ENCODE peak calls at places on chromosomes 2 and 18, in six cellular contexts. One of them, this sample, is unnamed.

GRCh38 chr2:85448840-85449588 is 30.5 kb downstream of the SH2D6 start:
- DNase-seq in mesothelial cell of epicardium: no peak
- DNase-seq in PC-3: no peak
- DNase-seq in right lobe of liver: no peak
- DNase-seq in progenitor cell of endocrine pancreas: no peak
- DNase-seq in tibial artery: no peak
- DNase-seq in this sample: no peak

GRCh38 chr18:75467396-75467795 is 39.9 kb upstream of the SMIM21 start:
- DNase-seq in right lobe of liver: no peak
- DNase-seq in tibial artery: no peak
- DNase-seq in PC-3: no peak
- DNase-seq in mesothelial cell of epicardium: no peak
- DNase-seq in progenitor cell of endocrine pancreas: no peak
- DNase-seq in this sample: no peak

GRCh38 chr18:36511791-36512352 is 214.4 kb downstream of the FHOD3 start:
- DNase-seq in progenitor cell of endocrine pancreas: no peak
- DNase-seq in mesothelial cell of epicardium: no peak
- DNase-seq in tibial artery: no peak
- DNase-seq in PC-3: peak
- DNase-seq in right lobe of liver: no peak
- DNase-seq in this sample: no peak

GRCh38 chr2:171523339-171523931 is 1.2 kb downstream of the CYBRD1 start:
- DNase-seq in right lobe of liver: peak
- DNase-seq in progenitor cell of endocrine pancreas: peak
- DNase-seq in tibial artery: peak
- DNase-seq in mesothelial cell of epicardium: no peak
- DNase-seq in PC-3: peak
- DNase-seq in this sample: peak

GRCh38 chr2:147082850-147083522 is 761.8 kb upstream of the ACVR2A start:
- DNase-seq in tibial artery: no peak
- DNase-seq in PC-3: peak
- DNase-seq in mesothelial cell of epicardium: peak
- DNase-seq in right lobe of liver: no peak
- DNase-seq in progenitor cell of endocrine pancreas: peak
- DNase-seq in this sample: no peak

GRCh38 chr18:12652861-12653401 is 5.0 kb downstream of the SPIRE1 start:
- DNase-seq in right lobe of liver: no peak
- DNase-seq in tibial artery: no peak
- DNase-seq in progenitor cell of endocrine pancreas: no peak
- DNase-seq in mesothelial cell of epicardium: no peak
- DNase-seq in PC-3: peak
- DNase-seq in this sample: no peak

GRCh38 chr2:151347294-151347693 is 10.1 kb upstream of the TNFAIP6 start:
- DNase-seq in tibial artery: no peak
- DNase-seq in mesothelial cell of epicardium: no peak
- DNase-seq in right lobe of liver: no peak
- DNase-seq in PC-3: no peak
- DNase-seq in progenitor cell of endocrine pancreas: no peak
- DNase-seq in this sample: no peak

GRCh38 chr2:181955010-181955409 is 30.6 kb upstream of the PPP1R1C start:
- DNase-seq in progenitor cell of endocrine pancreas: no peak
- DNase-seq in mesothelial cell of epicardium: no peak
- DNase-seq in tibial artery: no peak
- DNase-seq in right lobe of liver: no peak
- DNase-seq in PC-3: peak
- DNase-seq in this sample: no peak

GRCh38 chr18:45617284-45617683 is 2.0 kb downstream of the SLC14A2 start:
- DNase-seq in PC-3: peak
- DNase-seq in mesothelial cell of epicardium: no peak
- DNase-seq in progenitor cell of endocrine pancreas: no peak
- DNase-seq in right lobe of liver: no peak
- DNase-seq in tibial artery: peak
- DNase-seq in this sample: no peak

GRCh38 chr2:226578879-226579278 is 220.7 kb downstream of the IRS1 start:
- DNase-seq in mesothelial cell of epicardium: no peak
- DNase-seq in right lobe of liver: no peak
- DNase-seq in tibial artery: no peak
- DNase-seq in progenitor cell of endocrine pancreas: no peak
- DNase-seq in PC-3: peak
- DNase-seq in this sample: no peak

GRCh38 chr2:221104391-221104811 is 467.7 kb downstream of the EPHA4 start:
- DNase-seq in progenitor cell of endocrine pancreas: no peak
- DNase-seq in tibial artery: peak
- DNase-seq in right lobe of liver: peak
- DNase-seq in mesothelial cell of epicardium: no peak
- DNase-seq in PC-3: no peak
- DNase-seq in this sample: no peak

GRCh38 chr2:38912619-38913018 is 22.9 kb downstream of the ARHGEF33 start:
- DNase-seq in mesothelial cell of epicardium: no peak
- DNase-seq in PC-3: no peak
- DNase-seq in right lobe of liver: no peak
- DNase-seq in tibial artery: no peak
- DNase-seq in progenitor cell of endocrine pancreas: no peak
- DNase-seq in this sample: no peak
- TF ChIP-seq CTCF in mesothelial cell of epicardium: no peak
- TF ChIP-seq CTCF in PC-3: no peak
- TF ChIP-seq CTCF in right lobe of liver: no peak
- TF ChIP-seq CTCF in tibial artery: no peak
- TF ChIP-seq CTCF in progenitor cell of endocrine pancreas: no peak
- TF ChIP-seq CTCF in this sample: no peak

DNA sequence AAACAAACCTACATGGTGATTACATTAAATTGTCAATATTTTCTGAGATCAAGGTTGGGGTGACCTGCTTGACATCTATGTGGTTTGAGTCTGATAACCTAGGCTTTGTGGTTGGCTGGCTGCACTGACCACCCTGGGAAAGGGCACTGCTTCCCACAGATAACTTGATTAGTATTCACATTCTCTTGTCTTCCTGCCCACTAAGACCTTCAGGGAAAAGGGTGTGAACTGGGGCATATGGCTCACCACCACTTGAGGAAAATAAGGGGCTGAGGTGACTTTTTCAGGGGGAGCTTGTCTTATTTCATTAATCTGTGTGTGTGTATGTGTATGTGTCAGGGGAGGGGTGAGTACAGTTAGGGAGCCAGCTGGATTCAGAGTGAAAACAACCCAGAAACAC is 1.5 kb downstream of the SMYD1 start:
- DNase-seq in right lobe of liver: no peak
- DNase-seq in mesothelial cell of epicardium: no peak
- DNase-seq in progenitor cell of endocrine pancreas: no peak
- DNase-seq in PC-3: no peak
- DNase-seq in tibial artery: no peak
- DNase-seq in this sample: no peak
- TF ChIP-seq CTCF in right lobe of liver: no peak
- TF ChIP-seq CTCF in mesothelial cell of epicardium: no peak
- TF ChIP-seq CTCF in progenitor cell of endocrine pancreas: no peak
- TF ChIP-seq CTCF in PC-3: no peak
- TF ChIP-seq CTCF in tibial artery: no peak
- TF ChIP-seq CTCF in this sample: no peak

GRCh38 chr18:27008575-27008974 is 143.1 kb upstream of the AQP4 start:
- DNase-seq in mesothelial cell of epicardium: no peak
- DNase-seq in right lobe of liver: no peak
- DNase-seq in tibial artery: no peak
- DNase-seq in progenitor cell of endocrine pancreas: no peak
- DNase-seq in PC-3: no peak
- DNase-seq in this sample: no peak

GRCh38 chr18:27004056-27004829 is 138.7 kb upstream of the AQP4 start:
- DNase-seq in tibial artery: no peak
- DNase-seq in mesothelial cell of epicardium: no peak
- DNase-seq in right lobe of liver: no peak
- DNase-seq in PC-3: peak
- DNase-seq in progenitor cell of endocrine pancreas: no peak
- DNase-seq in this sample: no peak

GRCh38 chr18:27009293-27009692 is 143.8 kb upstream of the AQP4 start:
- DNase-seq in mesothelial cell of epicardium: no peak
- DNase-seq in PC-3: no peak
- DNase-seq in right lobe of liver: no peak
- DNase-seq in tibial artery: no peak
- DNase-seq in progenitor cell of endocrine pancreas: no peak
- DNase-seq in this sample: no peak

GRCh38 chr18:27007880-27008279 is 142.4 kb upstream of the AQP4 start:
- DNase-seq in PC-3: no peak
- DNase-seq in progenitor cell of endocrine pancreas: no peak
- DNase-seq in mesothelial cell of epicardium: no peak
- DNase-seq in tibial artery: no peak
- DNase-seq in right lobe of liver: no peak
- DNase-seq in this sample: no peak

GRCh38 chr18:27005589-27005988 is 140.1 kb upstream of the AQP4 start:
- DNase-seq in tibial artery: no peak
- DNase-seq in progenitor cell of endocrine pancreas: no peak
- DNase-seq in right lobe of liver: no peak
- DNase-seq in mesothelial cell of epicardium: no peak
- DNase-seq in PC-3: peak
- DNase-seq in this sample: no peak
- TF ChIP-seq CTCF in tibial artery: no peak
- TF ChIP-seq CTCF in progenitor cell of endocrine pancreas: peak
- TF ChIP-seq CTCF in right lobe of liver: peak
- TF ChIP-seq CTCF in mesothelial cell of epicardium: no peak
- TF ChIP-seq CTCF in PC-3: peak
- TF ChIP-seq CTCF in this sample: peak

DNA sequence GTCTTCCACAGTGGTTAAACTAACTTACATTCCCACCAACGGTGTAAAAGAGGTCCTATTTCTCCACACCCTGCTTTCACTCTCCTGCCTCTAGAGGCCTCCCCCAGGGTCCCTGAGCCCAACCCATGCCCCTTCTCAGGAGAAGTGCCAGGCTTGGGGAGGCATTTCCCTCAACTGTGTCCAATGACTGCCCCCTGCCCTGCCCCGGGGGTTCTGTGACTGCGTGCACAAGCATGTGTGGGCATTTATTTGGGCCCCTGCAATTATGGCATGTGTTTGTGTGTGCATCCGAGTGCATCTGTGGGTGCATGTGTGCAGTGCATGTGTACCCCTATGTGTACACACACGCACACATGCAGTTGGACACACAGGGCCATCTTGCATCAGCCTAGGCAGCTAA is 57.3 kb downstream of the INHBB start:
- DNase-seq in mesothelial cell of epicardium: no peak
- DNase-seq in right lobe of liver: no peak
- DNase-seq in PC-3: no peak
- DNase-seq in progenitor cell of endocrine pancreas: no peak
- DNase-seq in tibial artery: no peak
- DNase-seq in this sample: peak
- TF ChIP-seq CTCF in mesothelial cell of epicardium: no peak
- TF ChIP-seq CTCF in right lobe of liver: no peak
- TF ChIP-seq CTCF in PC-3: no peak
- TF ChIP-seq CTCF in progenitor cell of endocrine pancreas: no peak
- TF ChIP-seq CTCF in tibial artery: no peak
- TF ChIP-seq CTCF in this sample: no peak

DNA sequence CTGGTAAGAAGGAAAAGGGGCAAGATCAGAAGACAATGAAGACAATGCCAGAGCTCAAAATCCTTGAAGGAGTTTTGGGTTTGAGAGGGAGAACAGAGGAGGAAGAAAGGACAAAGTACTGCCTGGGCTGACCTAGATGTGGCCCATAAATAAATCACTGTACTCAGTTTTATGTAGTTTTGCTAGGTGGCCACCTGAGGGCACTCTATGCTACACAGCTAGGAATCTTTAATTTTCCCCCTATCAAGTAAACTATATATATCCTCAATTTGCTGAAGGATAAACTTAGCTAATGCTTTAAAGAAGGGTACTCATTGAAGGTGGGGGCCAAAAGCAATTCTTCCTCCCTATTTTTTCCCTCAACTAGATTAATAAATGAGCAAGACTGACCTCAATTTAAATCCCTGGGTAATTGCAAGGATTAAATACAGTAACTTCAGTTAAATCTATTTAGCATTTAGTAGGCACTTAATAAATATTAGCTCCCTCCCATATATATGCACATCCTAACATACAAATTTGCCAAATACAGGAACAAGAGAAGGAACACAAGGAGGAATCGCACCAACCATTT is 540.3 kb downstream of the NRXN1 start:
- DNase-seq in PC-3: peak
- DNase-seq in mesothelial cell of epicardium: no peak
- DNase-seq in tibial artery: no peak
- DNase-seq in right lobe of liver: no peak
- DNase-seq in progenitor cell of endocrine pancreas: no peak
- DNase-seq in this sample: no peak
- TF ChIP-seq CTCF in PC-3: peak
- TF ChIP-seq CTCF in mesothelial cell of epicardium: peak
- TF ChIP-seq CTCF in tibial artery: peak
- TF ChIP-seq CTCF in right lobe of liver: peak
- TF ChIP-seq CTCF in progenitor cell of endocrine pancreas: peak
- TF ChIP-seq CTCF in this sample: peak

DNA sequence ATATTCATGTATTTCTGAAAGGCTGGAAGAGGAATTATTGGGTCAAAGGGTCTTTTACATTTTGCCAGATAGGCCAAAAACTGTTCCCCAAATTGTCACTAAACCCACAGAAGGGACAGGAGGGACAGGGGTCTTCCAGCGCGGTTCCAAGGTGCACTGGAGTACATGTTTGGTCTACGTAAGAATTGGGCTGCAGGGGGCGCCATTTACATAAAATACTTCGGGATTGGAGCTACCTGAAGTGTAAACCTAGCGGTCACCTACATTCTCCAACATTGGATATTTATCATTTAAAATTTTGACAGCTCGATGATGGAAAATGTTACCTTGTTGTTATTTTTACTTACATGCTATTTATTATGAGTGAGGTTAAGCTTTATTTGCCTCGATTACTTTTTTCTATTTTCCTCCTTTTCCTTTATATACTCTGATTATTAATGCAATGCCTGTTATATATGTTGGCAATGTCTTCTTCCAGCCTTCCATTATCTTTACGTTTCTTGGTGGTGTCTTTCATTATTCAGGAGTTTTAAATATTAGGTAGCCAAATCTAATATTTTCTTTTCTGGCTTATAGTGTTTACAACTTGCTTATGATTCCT is 43.0 kb upstream of the RAB6C start:
- DNase-seq in PC-3: no peak
- DNase-seq in right lobe of liver: peak
- DNase-seq in mesothelial cell of epicardium: peak
- DNase-seq in progenitor cell of endocrine pancreas: peak
- DNase-seq in tibial artery: no peak
- DNase-seq in this sample: no peak
- TF ChIP-seq CTCF in PC-3: no peak
- TF ChIP-seq CTCF in right lobe of liver: peak
- TF ChIP-seq CTCF in mesothelial cell of epicardium: peak
- TF ChIP-seq CTCF in progenitor cell of endocrine pancreas: peak
- TF ChIP-seq CTCF in tibial artery: peak
- TF ChIP-seq CTCF in this sample: peak